ENCODE peak calls at places on chromosomes 11 and 22, in four cellular contexts. B is H1, J is HepG2, N is SK-N-SH. E is an unnamed sample.

GRCh38 chr11:47083913-47084312 is 92.8 kb downstream of the ARFGAP2 start:
- DNase-seq in J (no peak), N (no peak), B (no peak), E (no peak)

GRCh38 chr11:113675003-113675471 is 31.1 kb downstream of the TMPRSS5 start:
- DNase-seq in J (no peak), N (no peak), B (no peak), E (no peak)

GRCh38 chr11:2832718-2833020 is 52.9 kb downstream of the CDKN1C start:
- DNase-seq in J (no peak), N (no peak), B (no peak), E (no peak)

GRCh38 chr11:109338131-109338530 is 83.9 kb upstream of the C11orf87 start:
- DNase-seq in N (no peak), J (no peak), B (no peak), E (no peak)

GRCh38 chr11:61691378-61692156 is 11.4 kb downstream of the DAGLA start:
- DNase-seq in J (no peak), B (no peak), N (no peak), E (no peak)

GRCh38 chr22:24716602-24717001 is 57.9 kb downstream of the PIWIL3 start:
- DNase-seq in J (no peak), N (no peak), B (no peak), E (no peak)

GRCh38 chr11:58285483-58286040 is 17.5 kb upstream of the OR10W1 start:
- DNase-seq in J (no peak), N (no peak), B (no peak), E (no peak)

GRCh38 chr11:69227271-69227670 is 66.7 kb upstream of the MYEOV start:
- DNase-seq in B (no peak), N (no peak), J (no peak), E (no peak)

GRCh38 chr11:29305456-29306232 is 711.2 kb downstream of the KCNA4 start:
- DNase-seq in N (no peak), J (no peak), B (no peak), E (no peak)

GRCh38 chr11:108338750-108339149 is 115.9 kb downstream of the ATM start:
- DNase-seq in J (no peak), N (no peak), B (no peak), E (no peak)

GRCh38 chr22:20659920-20660319 is 114.0 kb upstream of the SERPIND1 start:
- DNase-seq in B (no peak), N (no peak), J (no peak), E (no peak)

GRCh38 chr11:125345706-125346561 is 150.1 kb downstream of the FEZ1 start:
- DNase-seq in B (no peak), J (peak; percentile 15), N (peak; percentile 84), E (peak; percentile 92)

GRCh38 chr11:66840317-66841091 is 2.7 kb upstream of the RCE1 start:
- DNase-seq in N (no peak), B (no peak), J (no peak), E (no peak)

GRCh38 chr11:117058761-117059233 is 39.4 kb downstream of the SIK3 start:
- DNase-seq in J (no peak), B (no peak), N (peak; percentile 38), E (no peak)

GRCh38 chr11:86508604-86509471 is 134.2 kb downstream of the CCDC81 start:
- DNase-seq in J (peak; percentile 66), N (no peak), B (no peak), E (no peak)

GRCh38 chr11:124277809-124278208 is 21.6 kb downstream of the OR8G5 start:
- DNase-seq in B (no peak), J (no peak), N (no peak), E (no peak)

GRCh38 chr22:42621505-42622002 is 6.9 kb upstream of the POLDIP3 start:
- DNase-seq in B (peak; percentile 86), J (peak; percentile 47), N (peak; percentile 89), E (peak; percentile 46)

GRCh38 chr11:134915881-134916280 is 503.8 kb upstream of the B3GAT1 start:
- DNase-seq in B (no peak), J (no peak), N (no peak), E (no peak)

GRCh38 chr11:64339754-64340408 is at the start of gene CCDC88B:
- DNase-seq in B (no peak), J (no peak), N (no peak), E (no peak)

GRCh38 chr11:77096591-77097019 is 6.0 kb upstream of the OMP start:
- DNase-seq in B (no peak), N (no peak), J (no peak), E (no peak)

GRCh38 chr11:32071811-32072210 is 19.1 kb upstream of the RCN1 start:
- DNase-seq in N (peak; percentile 23), B (no peak), J (peak; percentile 11), E (peak; percentile 88)

GRCh38 chr22:50547231-50547851 is 1.6 kb downstream of the KLHDC7B start:
- DNase-seq in B (no peak), N (peak; percentile 42), J (no peak), E (no peak)

GRCh38 chr22:50548913-50549790 is 3.5 kb downstream of the KLHDC7B start:
- DNase-seq in N (peak; percentile 26), J (no peak), B (no peak), E (no peak)

GRCh38 chr22:50550395-50550794 is 4.7 kb downstream of the KLHDC7B start:
- DNase-seq in J (no peak), N (no peak), B (no peak), E (no peak)

GRCh38 chr22:50546326-50547230 is 879 bp downstream of the KLHDC7B start:
- DNase-seq in N (peak; percentile 44), J (no peak), B (no peak), E (peak; percentile 38)

DNA sequence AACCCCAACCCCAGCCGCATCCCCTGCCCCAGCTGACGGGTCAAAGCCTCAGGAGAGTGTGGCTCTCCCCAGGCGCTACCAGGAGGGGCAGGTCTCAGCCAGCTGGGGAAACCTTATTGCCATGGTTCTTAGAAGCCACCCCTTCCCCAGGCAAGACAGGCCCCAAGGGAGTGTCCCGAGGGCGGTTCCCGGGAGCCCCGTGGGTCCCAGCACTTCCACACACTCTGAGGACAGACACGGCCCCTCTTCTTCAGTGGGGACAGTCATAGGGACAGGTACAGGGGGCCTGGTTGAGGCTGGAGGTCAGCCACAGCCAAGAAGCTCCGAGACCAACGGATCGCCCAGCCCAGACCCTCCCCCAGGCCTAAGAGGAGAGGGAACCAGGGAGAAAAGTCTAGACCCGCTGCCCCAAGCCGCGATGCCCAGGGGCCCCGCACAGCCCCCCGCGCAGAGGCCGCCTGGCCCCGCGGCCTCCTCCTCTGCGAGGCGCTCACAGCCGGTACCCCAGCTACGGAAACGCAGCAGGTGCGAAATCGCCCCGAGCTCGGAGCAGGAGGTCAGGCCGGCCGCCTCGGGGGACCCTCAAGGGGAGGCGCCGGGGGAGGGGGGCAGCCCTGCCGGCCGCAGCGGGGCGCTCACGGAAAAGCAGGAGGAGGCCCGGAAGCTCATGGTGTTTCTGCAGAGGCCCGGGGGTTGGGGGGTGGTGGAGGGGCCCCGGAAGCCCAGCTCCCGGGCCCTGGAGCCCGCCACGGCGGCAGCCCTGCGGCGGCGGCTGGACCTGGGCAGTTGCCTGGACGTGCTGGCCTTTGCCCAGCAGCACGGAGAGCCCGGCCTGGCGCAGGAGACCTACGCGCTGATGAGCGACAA is 2.6 kb downstream of the KLHDC7B start:
- DNase-seq in B (no peak), J (no peak), N (peak; percentile 38), E (no peak)
- TF ChIP-seq JUND in B (no peak), J (no peak), N (no peak), E (no peak)

GRCh38 chr11:78420796-78421209 is 3.2 kb upstream of the GAB2 start:
- DNase-seq in B (no peak), N (peak; percentile 65), J (no peak), E (peak; percentile 13)

GRCh38 chr11:78418584-78419211 is 1.1 kb upstream of the GAB2 start:
- DNase-seq in N (no peak), B (no peak), J (no peak), E (no peak)

GRCh38 chr11:78417888-78418583 is 416 bp upstream of the GAB2 start:
- DNase-seq in B (no peak), N (peak; percentile 92), J (peak; percentile 66), E (no peak)

GRCh38 chr11:78420255-78420764 is 2.7 kb upstream of the GAB2 start:
- DNase-seq in N (peak; percentile 70), J (peak; percentile 33), B (no peak), E (peak; percentile 72)

DNA sequence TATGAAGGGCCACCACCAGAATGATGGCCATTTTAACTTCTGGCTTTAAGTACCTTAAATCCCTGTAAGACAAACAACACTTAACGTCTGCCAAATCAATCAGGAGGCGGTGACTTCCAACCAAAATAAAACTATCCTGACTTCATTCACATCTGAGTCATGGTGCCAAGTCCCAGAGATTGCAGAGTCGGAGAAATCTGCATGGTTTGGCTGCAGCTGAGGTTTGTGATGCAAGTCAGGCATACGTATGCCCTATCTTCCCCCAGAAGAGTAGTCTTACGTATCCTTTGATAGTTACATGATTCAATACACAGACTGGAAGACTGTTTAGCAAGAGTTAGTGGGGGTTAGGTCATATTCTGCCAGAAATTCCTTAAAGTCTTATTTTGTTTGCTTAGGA is 1.7 kb upstream of the GAB2 start:
- DNase-seq in B (no peak), N (no peak), J (no peak), E (no peak)
- TF ChIP-seq JUND in B (no peak), N (no peak), J (no peak), E (no peak)

GRCh38 chr11:94007906-94008305 is 13.2 kb upstream of the HEPHL1 start:
- DNase-seq in N (no peak), J (no peak), B (no peak), E (no peak)

GRCh38 chr11:94011478-94011877 is 9.7 kb upstream of the HEPHL1 start:
- DNase-seq in B (no peak), J (no peak), N (no peak), E (no peak)

GRCh38 chr11:94010136-94010535 is 11.0 kb upstream of the HEPHL1 start:
- DNase-seq in N (no peak), B (no peak), J (no peak), E (no peak)

GRCh38 chr11:94002226-94002625 is 18.9 kb upstream of the HEPHL1 start:
- DNase-seq in N (no peak), J (no peak), B (no peak), E (no peak)

GRCh38 chr11:94007426-94007825 is 13.7 kb upstream of the HEPHL1 start:
- DNase-seq in J (no peak), B (no peak), N (no peak), E (no peak)
- TF ChIP-seq JUND in J (no peak), B (no peak), N (no peak), E (no peak)

DNA sequence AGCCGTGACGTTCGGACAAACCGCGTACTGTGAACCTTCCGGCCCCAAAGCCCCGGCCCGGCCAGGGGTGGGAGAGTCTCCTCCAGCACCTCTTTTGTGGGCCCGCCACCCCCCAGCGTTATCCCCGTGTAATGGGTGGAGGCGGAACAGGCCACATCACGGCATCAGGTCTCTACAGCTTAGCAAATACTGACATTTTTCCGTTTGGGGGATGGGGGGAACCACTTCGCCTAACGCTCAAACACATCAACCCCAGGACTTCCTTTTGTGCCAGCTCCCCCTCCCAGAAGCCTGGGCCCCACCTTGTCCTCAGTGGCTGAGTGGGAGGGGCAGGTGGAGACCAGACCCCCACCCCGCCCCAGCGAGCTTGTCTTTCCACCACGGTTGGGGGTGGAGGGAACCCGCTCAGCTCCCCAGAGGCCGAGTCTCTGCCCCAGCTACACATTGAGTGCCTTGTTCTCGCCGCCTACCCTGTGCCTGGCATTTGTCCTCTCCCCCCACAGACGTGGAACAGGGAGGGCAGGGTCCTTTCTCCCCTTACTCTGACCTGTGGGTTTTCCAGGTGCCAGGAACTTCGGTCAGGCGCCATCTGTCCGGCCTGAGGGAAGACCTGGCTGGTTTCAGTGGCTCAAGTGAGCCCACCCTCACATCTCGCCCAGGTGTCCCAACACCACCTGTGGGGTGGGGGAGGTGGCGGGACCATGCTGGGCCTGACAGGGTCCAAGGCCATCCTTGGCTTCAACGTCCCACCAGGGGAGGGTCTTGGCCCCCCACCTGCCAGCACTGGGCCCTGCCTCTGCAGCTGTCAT is 29.6 kb downstream of the SBF1 start:
- DNase-seq in B (no peak), J (no peak), N (peak; percentile 43), E (no peak)
- TF ChIP-seq JUND in B (no peak), J (no peak), N (no peak), E (no peak)

E was measured in T47D.